ENCODE peak calls at places on chromosomes 3 and 15, in six cellular contexts. One of them, this sample, is unnamed.

GRCh38 chr3:126476166-126476975 is 680 bp upstream of the ZXDC start:
- DNase-seq in heart left ventricle: no peak
- DNase-seq in A549: peak; percentile 59
- DNase-seq in cardiac muscle cell: no peak
- DNase-seq in left ventricle myocardium inferior: no peak
- DNase-seq in kidney: peak; percentile 93
- DNase-seq in this sample: peak; percentile 28

GRCh38 chr15:68524753-68525584 is 53.8 kb upstream of the CORO2B start:
- DNase-seq in heart left ventricle: no peak
- DNase-seq in A549: no peak
- DNase-seq in cardiac muscle cell: no peak
- DNase-seq in left ventricle myocardium inferior: no peak
- DNase-seq in kidney: no peak
- DNase-seq in this sample: no peak

GRCh38 chr3:61381745-61382392 is 130.6 kb upstream of the FHIT start:
- DNase-seq in heart left ventricle: no peak
- DNase-seq in A549: peak; percentile 15
- DNase-seq in cardiac muscle cell: peak; percentile 26
- DNase-seq in left ventricle myocardium inferior: no peak
- DNase-seq in kidney: no peak
- DNase-seq in this sample: peak; percentile 12

GRCh38 chr15:56815247-56815646 is 81.9 kb upstream of the ZNF280D start:
- DNase-seq in heart left ventricle: peak; percentile 56
- DNase-seq in A549: no peak
- DNase-seq in cardiac muscle cell: no peak
- DNase-seq in left ventricle myocardium inferior: no peak
- DNase-seq in kidney: no peak
- DNase-seq in this sample: peak; percentile 48

GRCh38 chr15:66038387-66039116 is 169.3 kb downstream of the RAB11A start:
- DNase-seq in heart left ventricle: no peak
- DNase-seq in A549: no peak
- DNase-seq in cardiac muscle cell: peak; percentile 47
- DNase-seq in left ventricle myocardium inferior: no peak
- DNase-seq in kidney: no peak
- DNase-seq in this sample: no peak

GRCh38 chr3:19866751-19867347 is 67.2 kb downstream of the EFHB start:
- DNase-seq in heart left ventricle: peak; percentile 14
- DNase-seq in A549: peak; percentile 61
- DNase-seq in cardiac muscle cell: peak; percentile 66
- DNase-seq in left ventricle myocardium inferior: no peak
- DNase-seq in kidney: no peak
- DNase-seq in this sample: no peak

GRCh38 chr3:172569128-172570008 is 46.1 kb upstream of the TNFSF10 start:
- DNase-seq in heart left ventricle: no peak
- DNase-seq in A549: no peak
- DNase-seq in cardiac muscle cell: no peak
- DNase-seq in left ventricle myocardium inferior: no peak
- DNase-seq in kidney: no peak
- DNase-seq in this sample: no peak

GRCh38 chr15:79025201-79025600 is 65.4 kb downstream of the RASGRF1 start:
- DNase-seq in heart left ventricle: no peak
- DNase-seq in A549: no peak
- DNase-seq in cardiac muscle cell: peak; percentile 14
- DNase-seq in left ventricle myocardium inferior: no peak
- DNase-seq in kidney: peak; percentile 18
- DNase-seq in this sample: no peak

GRCh38 chr15:89457086-89457485 is 39.3 kb downstream of the RHCG start:
- DNase-seq in heart left ventricle: no peak
- DNase-seq in A549: peak; percentile 77
- DNase-seq in cardiac muscle cell: no peak
- DNase-seq in left ventricle myocardium inferior: no peak
- DNase-seq in kidney: no peak
- DNase-seq in this sample: no peak

GRCh38 chr15:85859671-85860070 is 64.9 kb upstream of the KLHL25 start:
- DNase-seq in heart left ventricle: no peak
- DNase-seq in A549: no peak
- DNase-seq in cardiac muscle cell: no peak
- DNase-seq in left ventricle myocardium inferior: no peak
- DNase-seq in kidney: no peak
- DNase-seq in this sample: no peak

GRCh38 chr3:535566-536416 is 339.2 kb downstream of the CHL1 start:
- DNase-seq in heart left ventricle: no peak
- DNase-seq in A549: peak; percentile 3
- DNase-seq in cardiac muscle cell: peak; percentile 45
- DNase-seq in left ventricle myocardium inferior: peak; percentile 21
- DNase-seq in kidney: peak; percentile 82
- DNase-seq in this sample: peak; percentile 58

GRCh38 chr15:62316413-62317060 is 151.5 kb upstream of the C2CD4B start:
- DNase-seq in heart left ventricle: no peak
- DNase-seq in A549: no peak
- DNase-seq in cardiac muscle cell: no peak
- DNase-seq in left ventricle myocardium inferior: no peak
- DNase-seq in kidney: no peak
- DNase-seq in this sample: no peak

GRCh38 chr3:95707268-95707667 is 1107.1 kb upstream of the EPHA6 start:
- DNase-seq in heart left ventricle: no peak
- DNase-seq in A549: no peak
- DNase-seq in cardiac muscle cell: no peak
- DNase-seq in left ventricle myocardium inferior: no peak
- DNase-seq in kidney: no peak
- DNase-seq in this sample: no peak

GRCh38 chr3:124832782-124833709 is 54.1 kb downstream of the ITGB5 start:
- DNase-seq in heart left ventricle: no peak
- DNase-seq in A549: no peak
- DNase-seq in cardiac muscle cell: no peak
- DNase-seq in left ventricle myocardium inferior: no peak
- DNase-seq in kidney: no peak
- DNase-seq in this sample: no peak

DNA sequence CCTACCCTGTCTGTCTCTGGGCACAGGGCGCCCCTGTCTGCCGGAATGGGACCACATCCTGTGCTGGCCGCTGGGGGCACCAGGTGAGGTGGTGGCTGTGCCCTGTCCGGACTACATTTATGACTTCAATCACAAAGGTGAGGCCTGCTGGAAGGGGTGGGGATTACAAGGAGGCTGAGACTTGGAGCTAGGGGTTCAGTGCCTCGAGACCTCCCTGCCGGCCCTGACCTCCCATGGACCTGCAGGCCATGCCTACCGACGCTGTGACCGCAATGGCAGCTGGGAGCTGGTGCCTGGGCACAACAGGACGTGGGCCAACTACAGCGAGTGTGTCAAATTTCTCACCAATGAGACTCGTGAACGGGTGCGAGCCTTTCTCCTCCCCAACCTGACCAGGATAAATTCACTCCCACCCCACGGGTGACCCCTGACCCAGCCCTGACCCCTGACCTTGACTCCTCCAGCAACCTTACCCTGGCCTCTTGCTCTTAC is 20.4 kb downstream of the PTH1R start:
- DNase-seq in heart left ventricle: no peak
- DNase-seq in A549: no peak
- DNase-seq in cardiac muscle cell: no peak
- DNase-seq in left ventricle myocardium inferior: peak; percentile 16
- DNase-seq in kidney: peak; percentile 72
- DNase-seq in this sample: no peak
- TF ChIP-seq CTCF in heart left ventricle: no peak
- TF ChIP-seq CTCF in A549: no peak
- TF ChIP-seq CTCF in cardiac muscle cell: no peak
- TF ChIP-seq CTCF in left ventricle myocardium inferior: no peak
- TF ChIP-seq CTCF in kidney: no peak
- TF ChIP-seq CTCF in this sample: no peak

DNA sequence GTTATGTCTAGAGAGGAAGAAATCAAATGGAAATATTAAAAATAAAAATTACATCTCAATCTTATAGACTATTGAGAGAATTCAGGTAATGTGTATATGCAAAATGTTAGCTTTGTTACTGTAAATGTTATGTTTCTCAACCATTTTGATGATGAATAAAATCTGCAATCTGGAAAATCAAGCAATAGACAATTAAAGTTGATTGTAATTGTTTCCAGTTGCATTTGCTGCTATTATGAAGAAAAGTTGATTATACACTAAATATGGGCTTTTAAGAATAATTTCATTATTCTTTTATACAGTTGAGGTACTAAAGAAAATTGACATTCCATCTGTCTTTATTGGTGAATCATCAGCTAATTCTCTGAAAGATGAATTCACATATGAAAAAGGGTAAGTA is 68.9 kb downstream of the PFN2 start:
- DNase-seq in heart left ventricle: no peak
- DNase-seq in A549: no peak
- DNase-seq in cardiac muscle cell: no peak
- DNase-seq in left ventricle myocardium inferior: no peak
- DNase-seq in kidney: no peak
- DNase-seq in this sample: no peak
- H3K27ac ChIP-seq in heart left ventricle: no peak overlapping the region
- H3K27ac ChIP-seq in A549: no peak overlapping the region
- H3K27ac ChIP-seq in cardiac muscle cell: no peak overlapping the region
- H3K27ac ChIP-seq in left ventricle myocardium inferior: no peak overlapping the region
- H3K27ac ChIP-seq in kidney: no peak overlapping the region
- H3K27ac ChIP-seq in this sample: no peak overlapping the region

GRCh38 chr3:77491961-77492360 is 452.1 kb downstream of the ROBO2 start:
- DNase-seq in heart left ventricle: no peak
- DNase-seq in A549: no peak
- DNase-seq in cardiac muscle cell: no peak
- DNase-seq in left ventricle myocardium inferior: no peak
- DNase-seq in kidney: no peak
- DNase-seq in this sample: no peak

GRCh38 chr3:77489216-77489615 is 449.3 kb downstream of the ROBO2 start:
- DNase-seq in heart left ventricle: no peak
- DNase-seq in A549: no peak
- DNase-seq in cardiac muscle cell: no peak
- DNase-seq in left ventricle myocardium inferior: no peak
- DNase-seq in kidney: no peak
- DNase-seq in this sample: no peak
- TF ChIP-seq CTCF in heart left ventricle: no peak
- TF ChIP-seq CTCF in A549: no peak
- TF ChIP-seq CTCF in cardiac muscle cell: no peak
- TF ChIP-seq CTCF in left ventricle myocardium inferior: no peak
- TF ChIP-seq CTCF in kidney: no peak
- TF ChIP-seq CTCF in this sample: no peak

GRCh38 chr3:184752361-184752760 is 40.5 kb upstream of the MAGEF1 start:
- DNase-seq in heart left ventricle: no peak
- DNase-seq in A549: no peak
- DNase-seq in cardiac muscle cell: no peak
- DNase-seq in left ventricle myocardium inferior: no peak
- DNase-seq in kidney: peak; percentile 22
- DNase-seq in this sample: no peak
- H3K27ac ChIP-seq in heart left ventricle: no peak overlapping the region
- H3K27ac ChIP-seq in A549: no peak overlapping the region
- H3K27ac ChIP-seq in cardiac muscle cell: peak overlapping the region; percentile 3
- H3K27ac ChIP-seq in left ventricle myocardium inferior: no peak overlapping the region
- H3K27ac ChIP-seq in kidney: no peak overlapping the region
- H3K27ac ChIP-seq in this sample: no peak overlapping the region

DNA sequence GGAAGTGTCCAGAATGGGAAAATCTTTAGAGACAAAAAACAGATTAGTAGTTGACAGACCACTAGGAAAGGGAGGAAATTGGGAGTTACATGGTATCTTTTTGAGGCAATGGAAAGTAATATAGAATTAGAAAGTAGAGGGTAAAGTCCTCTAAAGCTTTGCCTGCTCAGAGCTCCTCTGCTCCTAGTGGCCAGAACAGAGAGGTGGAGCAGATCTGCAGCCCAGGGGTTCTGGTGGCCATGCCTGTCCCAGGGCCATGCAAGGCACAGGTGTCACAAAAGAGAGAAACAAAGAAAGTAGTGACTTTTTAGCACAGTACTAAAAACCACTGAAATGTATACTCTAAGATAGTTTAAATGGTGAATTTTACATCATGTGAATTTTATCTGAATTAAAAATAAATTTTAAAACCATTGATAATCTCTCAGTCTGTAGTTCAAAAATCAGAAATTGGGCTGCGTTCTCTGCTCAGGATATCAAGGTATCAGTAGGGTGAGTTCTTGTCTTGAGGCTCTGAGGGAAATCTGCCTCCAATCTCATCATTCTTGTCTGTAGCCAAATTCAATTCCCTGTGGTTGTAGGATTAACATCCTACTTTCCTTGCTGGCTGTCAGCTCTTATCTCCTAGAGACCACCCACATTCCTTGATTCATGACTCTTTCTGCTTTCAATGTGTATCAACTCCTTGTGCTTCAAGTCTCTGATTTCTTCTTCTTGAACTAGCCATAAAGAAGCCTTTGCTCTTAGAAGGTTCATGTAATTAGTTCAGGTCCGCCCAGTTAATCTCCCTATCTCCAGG is 23.6 kb downstream of the PYGO1 start:
- DNase-seq in heart left ventricle: no peak
- DNase-seq in A549: no peak
- DNase-seq in cardiac muscle cell: no peak
- DNase-seq in left ventricle myocardium inferior: no peak
- DNase-seq in kidney: no peak
- DNase-seq in this sample: no peak
- TF ChIP-seq CTCF in heart left ventricle: no peak
- TF ChIP-seq CTCF in A549: no peak
- TF ChIP-seq CTCF in cardiac muscle cell: no peak
- TF ChIP-seq CTCF in left ventricle myocardium inferior: no peak
- TF ChIP-seq CTCF in kidney: no peak
- TF ChIP-seq CTCF in this sample: no peak

This sample was measured in foreskin keratinocyte.